ENCODE peak calls at places on chromosomes 6 and 20, in seven cellular contexts. H is gastrocnemius medialis, B is stomach, G is heart left ventricle, Z is breast epithelium, F is GM12878, U is thyroid gland. X is an unnamed sample. For H3K36me3, the result is how much of the 10 kb centered on the place peaks cover.

GRCh38 chr6:41712651-41713103 is 22.7 kb downstream of the TFEB start:
- DNase-seq in Z (peak), B (peak), F (no peak), G (peak), U (peak), H (peak), X (peak)

GRCh38 chr6:34692280-34692679 is 4.3 kb downstream of the ILRUN start:
- DNase-seq in U (no peak), G (no peak), Z (no peak), H (no peak), B (no peak), F (no peak), X (no peak)

GRCh38 chr6:12170351-12171079 is 119.6 kb upstream of the EDN1 start:
- DNase-seq in F (no peak), B (no peak), U (no peak), G (no peak), Z (no peak), H (peak), X (no peak)

GRCh38 chr6:11833626-11834592 is 55.3 kb upstream of the ADTRP start:
- DNase-seq in B (peak), U (peak), F (peak), H (peak), Z (no peak), G (no peak), X (no peak)

GRCh38 chr6:125784365-125784764 is 6.4 kb upstream of the NCOA7 start:
- DNase-seq in Z (no peak), H (no peak), G (no peak), B (no peak), U (no peak), F (no peak), X (no peak)

GRCh38 chr6:1479095-1479494 is 89.7 kb downstream of the FOXF2 start:
- DNase-seq in F (no peak), G (no peak), U (no peak), Z (no peak), H (no peak), B (no peak), X (no peak)

GRCh38 chr20:58557713-58558335 is 42.6 kb upstream of the APCDD1L start:
- DNase-seq in B (no peak), Z (peak), H (no peak), U (no peak), F (no peak), G (no peak), X (no peak)

GRCh38 chr20:56468317-56469076 is at the start of gene RTF2:
- DNase-seq in Z (peak), F (peak), B (peak), G (peak), H (peak), U (peak), X (peak)

GRCh38 chr20:50924261-50924660 is 7.0 kb downstream of the ADNP start:
- DNase-seq in U (no peak), G (no peak), H (no peak), B (no peak), F (no peak), Z (no peak), X (no peak)

GRCh38 chr20:50218987-50219435 is 28.4 kb downstream of the CEBPB start:
- DNase-seq in G (no peak), H (no peak), U (peak), Z (no peak), F (no peak), B (no peak), X (no peak)

GRCh38 chr6:156794963-156795362 is 17.8 kb downstream of the ARID1B start:
- DNase-seq in G (no peak), B (no peak), F (no peak), Z (no peak), U (peak), H (no peak), X (no peak)

GRCh38 chr6:135230702-135231468 is 49.8 kb downstream of the MYB start:
- DNase-seq in G (no peak), U (no peak), H (no peak), F (no peak), Z (no peak), B (no peak), X (no peak)

GRCh38 chr6:33320315-33321181 is 3.0 kb upstream of the ZBTB22 start:
- DNase-seq in G (peak), U (no peak), F (no peak), H (peak), Z (peak), B (peak), X (peak)

GRCh38 chr6:119313937-119314893 is 35.3 kb downstream of the MAN1A1 start:
- DNase-seq in U (no peak), B (no peak), G (no peak), F (peak), Z (no peak), H (no peak), X (no peak)

DNA sequence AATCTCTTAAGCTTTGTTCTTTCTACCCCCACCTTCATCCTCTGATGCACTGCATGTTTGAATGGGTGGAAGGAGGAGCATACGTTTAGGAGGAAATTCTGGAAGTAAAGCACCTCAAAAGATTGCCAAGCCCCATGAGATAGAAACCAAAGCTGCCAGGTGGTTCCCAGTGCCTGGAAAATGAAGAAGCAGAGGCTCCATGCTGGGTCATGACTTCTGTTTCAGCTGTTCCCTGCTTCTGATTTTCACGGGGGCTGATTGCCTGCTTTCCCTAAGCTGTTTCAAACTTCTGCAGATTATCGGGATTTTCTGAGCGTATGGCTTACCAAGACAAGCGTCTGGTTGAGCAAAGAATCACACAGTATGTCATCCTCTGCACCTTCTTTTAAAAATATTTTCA is 87.5 kb upstream of the SYNDIG1 start:
- DNase-seq in B (no peak), U (no peak), G (no peak), F (no peak), H (no peak), Z (no peak), X (no peak)
- H3K4me3 ChIP-seq in B (no peak), U (no peak), G (no peak), F (no peak), H (no peak), Z (no peak), X (no peak)

GRCh38 chr6:30725713-30726505 is 5.8 kb downstream of the TUBB start:
- DNase-seq in G (no peak), B (no peak), H (no peak), U (no peak), F (no peak), Z (no peak), X (no peak)
- TF ChIP-seq POLR2A in G (no peak), B (no peak), H (no peak), U (no peak), F (peak), Z (no peak), X (no peak)

DNA sequence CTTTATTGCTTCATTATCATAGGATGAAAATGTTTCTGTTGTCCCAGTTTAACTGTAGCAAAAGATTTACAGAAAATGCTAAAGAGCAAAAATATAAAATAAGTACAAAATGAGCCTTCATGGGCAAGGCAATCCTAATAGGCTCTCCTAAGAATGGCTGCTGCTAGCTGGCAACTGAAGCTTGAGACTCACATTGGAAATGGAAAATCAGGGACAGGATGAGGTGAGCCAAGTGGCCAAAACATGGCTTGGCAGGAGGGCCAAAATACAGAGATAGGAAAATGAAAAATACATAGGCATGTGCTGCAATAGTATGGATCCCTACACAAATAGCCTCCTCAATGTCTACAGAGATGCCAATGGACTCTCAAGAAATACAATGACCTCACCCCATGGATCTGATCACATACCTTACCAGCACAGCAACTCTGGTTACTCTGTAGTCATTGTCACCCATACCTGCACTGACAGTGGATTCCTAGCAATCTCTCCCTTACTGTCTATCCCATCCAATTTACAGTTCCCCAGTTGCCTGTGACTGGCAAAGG is 105.4 kb downstream of the DST start:
- DNase-seq in U (no peak), G (no peak), F (no peak), H (no peak), B (no peak), Z (no peak), X (no peak)
- H3K36me3 ChIP-seq in U (under half), G (under half), F (under half), H (under half), B (under half), Z (under half), X (under half)

GRCh38 chr6:53066059-53066406 is 829 bp downstream of the FBXO9 start:
- DNase-seq in F (no peak), H (peak), G (peak), Z (peak), B (peak), U (peak), X (peak)
- H3K4me3 ChIP-seq in F (peak), H (peak), G (peak), Z (peak), B (peak), U (peak), X (peak)

GRCh38 chr6:31741815-31742214 is 2.0 kb downstream of the MSH5 start:
- DNase-seq in Z (no peak), B (no peak), F (no peak), U (no peak), G (no peak), H (no peak), X (no peak)

GRCh38 chr6:31737315-31738047 is 1.2 kb upstream of the CLIC1 start:
- DNase-seq in F (no peak), G (no peak), H (no peak), B (no peak), Z (no peak), U (no peak), X (no peak)

GRCh38 chr6:31740397-31741223 is 805 bp downstream of the MSH5 start:
- DNase-seq in H (no peak), U (peak), B (no peak), F (no peak), Z (no peak), G (peak), X (no peak)

GRCh38 chr6:31738048-31738979 is 1.5 kb upstream of the MSH5 start:
- DNase-seq in U (no peak), B (peak), Z (peak), H (no peak), G (peak), F (peak), X (no peak)

GRCh38 chr6:31739639-31740396 is at the start of gene MSH5:
- DNase-seq in F (peak), B (peak), U (peak), G (peak), H (peak), Z (peak), X (peak)
- TF ChIP-seq POLR2A in F (peak), B (no peak), U (peak), G (no peak), H (peak), Z (peak), X (peak)

GRCh38 chr20:62008643-62009183 is 57.0 kb downstream of the TAF4 start:
- DNase-seq in G (no peak), U (no peak), Z (no peak), B (no peak), F (no peak), H (no peak), X (no peak)

GRCh38 chr20:62004614-62005013 is 61.1 kb downstream of the TAF4 start:
- DNase-seq in U (no peak), B (no peak), Z (no peak), G (peak), H (no peak), F (no peak), X (no peak)

GRCh38 chr20:62009322-62009721 is 56.4 kb downstream of the TAF4 start:
- DNase-seq in B (no peak), Z (no peak), H (no peak), F (no peak), G (no peak), U (no peak), X (no peak)

GRCh38 chr20:62006482-62006881 is 59.2 kb downstream of the TAF4 start:
- DNase-seq in Z (no peak), F (no peak), B (no peak), G (no peak), U (no peak), H (no peak), X (no peak)

GRCh38 chr20:62007127-62007647 is 58.5 kb downstream of the TAF4 start:
- DNase-seq in F (no peak), B (no peak), U (no peak), Z (no peak), G (no peak), H (no peak), X (no peak)
- H3K36me3 ChIP-seq in F (under half), B (half or more), U (half or more), Z (under half), G (half or more), H (under half), X (under half)

GRCh38 chr6:110358536-110359148 is 493 bp upstream of the METTL24 start:
- DNase-seq in F (no peak), U (no peak), H (no peak), Z (no peak), B (no peak), G (no peak), X (no peak)

GRCh38 chr6:110356778-110357177 is 1.4 kb downstream of the METTL24 start:
- DNase-seq in G (no peak), B (no peak), Z (no peak), U (no peak), H (no peak), F (no peak), X (peak)

GRCh38 chr6:110357696-110358535 is at the start of gene METTL24:
- DNase-seq in F (no peak), B (peak), U (peak), G (no peak), Z (no peak), H (no peak), X (peak)

GRCh38 chr6:110355727-110356126 is 2.4 kb downstream of the METTL24 start:
- DNase-seq in Z (no peak), U (no peak), G (no peak), H (no peak), B (no peak), F (no peak), X (no peak)

GRCh38 chr6:110357298-110357695 is 852 bp downstream of the METTL24 start:
- DNase-seq in Z (no peak), H (no peak), U (no peak), B (no peak), F (no peak), G (no peak), X (peak)
- H3K4me3 ChIP-seq in Z (peak), H (peak), U (peak), B (peak), F (no peak), G (peak), X (peak)

GRCh38 chr6:169725270-169726048 is 1.2 kb upstream of the PHF10 start:
- DNase-seq in G (peak), Z (no peak), U (peak), H (peak), B (peak), F (no peak), X (peak)

GRCh38 chr6:169726049-169726400 is 1.7 kb upstream of the PHF10 start:
- DNase-seq in H (no peak), F (no peak), U (no peak), B (no peak), Z (no peak), G (no peak), X (no peak)

GRCh38 chr6:169723200-169723909 is 945 bp downstream of the PHF10 start:
- DNase-seq in U (peak), G (peak), F (no peak), Z (peak), H (peak), B (peak), X (peak)

GRCh38 chr6:169723991-169724553 is at the start of gene PHF10:
- DNase-seq in Z (no peak), F (no peak), B (peak), H (peak), G (peak), U (peak), X (no peak)

DNA sequence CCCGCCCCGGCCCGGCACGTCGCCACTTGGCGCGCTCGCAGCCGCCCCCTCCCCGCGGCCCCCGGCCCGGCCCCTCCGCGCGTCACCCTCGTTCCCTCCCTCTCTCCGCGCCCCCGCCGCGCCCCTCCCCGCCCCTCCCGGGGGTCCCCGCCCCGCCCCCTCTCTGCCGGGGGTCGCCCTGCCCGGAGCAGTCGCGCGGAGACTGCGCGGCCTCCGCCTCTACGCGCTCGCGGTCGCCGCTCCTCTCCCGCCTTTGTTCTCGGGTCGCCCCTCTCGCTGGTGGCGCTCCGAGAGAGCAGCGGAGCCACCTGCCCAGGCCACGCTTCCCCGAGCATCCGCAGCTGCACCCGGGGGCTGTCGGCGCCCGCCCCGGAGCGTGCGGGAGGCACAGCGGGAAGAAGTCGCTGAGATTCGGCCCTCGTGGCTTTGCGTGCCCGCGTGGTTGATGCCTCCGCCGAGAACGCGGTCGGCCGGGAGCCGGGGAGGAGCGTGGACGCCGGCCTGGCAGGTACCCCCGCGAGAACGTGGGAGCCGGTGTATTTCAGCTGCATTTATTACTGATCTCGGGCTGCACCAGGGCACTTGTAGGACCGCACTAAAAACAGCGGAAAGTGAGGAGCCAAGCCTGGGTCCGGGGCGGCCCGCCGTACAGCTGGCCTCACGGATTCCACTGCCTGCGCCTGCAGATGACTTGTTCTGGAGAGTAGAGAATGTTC is 412 bp upstream of the PHF10 start:
- DNase-seq in F (no peak), H (peak), Z (no peak), U (peak), G (peak), B (peak), X (peak)
- TF ChIP-seq POLR2A in F (peak), H (peak), Z (no peak), U (peak), G (no peak), B (peak), X (peak)

X was measured in uterus.